ENCODE peak calls at places on chromosomes 11 and 22, in nine cellular contexts. E is left ventricle myocardium inferior, O is neural crest cell, Q is OCI-LY7, F is endothelial cell of umbilical vein, Z is fibroblast of lung, K is endothelial cell, S is GM12865, C is glutamatergic neuron. X is an unnamed sample.

GRCh38 chr11:12377106-12377823 is at the start of gene PARVA:
- DNase-seq in K (peak), E (peak), F (peak), Q (no peak), Z (peak), C (peak), O (peak), S (no peak), X (no peak)

GRCh38 chr22:48492371-48493320 is 1335.0 kb downstream of the BRD1 start:
- DNase-seq in K (peak), Z (peak), Q (peak), C (peak), S (peak), E (peak), O (peak), F (peak), X (peak)

GRCh38 chr22:44950806-44951509 is 58.8 kb downstream of the PHF21B start:
- DNase-seq in O (no peak), S (peak), F (no peak), E (no peak), Q (no peak), C (no peak), Z (no peak), K (no peak), X (no peak)

GRCh38 chr11:122159173-122159701 is 43.2 kb upstream of the BLID start:
- DNase-seq in E (peak), F (peak), C (peak), Q (no peak), K (no peak), S (no peak), O (no peak), Z (peak), X (no peak)

GRCh38 chr22:19124377-19124776 is 2.2 kb upstream of the DGCR2 start:
- DNase-seq in Q (no peak), C (no peak), F (no peak), K (no peak), S (no peak), Z (no peak), O (no peak), E (no peak), X (no peak)

GRCh38 chr11:95074806-95075563 is 8.3 kb downstream of the SRSF8 start:
- DNase-seq in Z (peak), S (no peak), E (peak), C (no peak), O (no peak), F (peak), K (no peak), Q (no peak), X (no peak)

GRCh38 chr22:19546680-19547079 is 22.5 kb upstream of the CLDN5 start:
- DNase-seq in F (no peak), C (no peak), E (no peak), Q (no peak), Z (no peak), S (no peak), K (no peak), O (no peak), X (no peak)

GRCh38 chr11:119790476-119790875 is 61.5 kb upstream of the NECTIN1 start:
- DNase-seq in O (no peak), Z (no peak), E (no peak), S (no peak), Q (no peak), F (no peak), K (no peak), C (peak), X (no peak)

GRCh38 chr22:17781319-17782031 is 7.2 kb upstream of the BID start:
- DNase-seq in Z (peak), C (no peak), S (peak), K (no peak), F (peak), E (no peak), O (no peak), Q (peak), X (peak)

GRCh38 chr22:24503137-24503850 is 8.2 kb downstream of the UPB1 start:
- DNase-seq in K (peak), C (peak), O (peak), Z (peak), E (peak), S (peak), Q (peak), F (peak), X (peak)

GRCh38 chr11:27174026-27174425 is 133.4 kb downstream of the BBOX1 start:
- DNase-seq in Q (no peak), K (no peak), C (no peak), E (no peak), Z (no peak), S (no peak), F (no peak), O (no peak), X (no peak)

GRCh38 chr11:118364956-118365615 is 5.7 kb downstream of the UBE4A start:
- DNase-seq in Z (no peak), F (no peak), S (no peak), E (no peak), O (no peak), C (no peak), Q (no peak), K (no peak), X (no peak)

GRCh38 chr22:23516304-23516703 is 63.8 kb downstream of the IGLL1 start:
- DNase-seq in Q (no peak), K (no peak), O (no peak), C (no peak), E (no peak), F (no peak), Z (no peak), S (no peak), X (no peak)

GRCh38 chr11:65107078-65107477 is 4.6 kb upstream of the TM7SF2 start:
- DNase-seq in Q (no peak), C (no peak), O (no peak), S (no peak), Z (no peak), E (no peak), F (no peak), K (no peak), X (no peak)

GRCh38 chr11:12404461-12404860 is 27.1 kb downstream of the PARVA start:
- DNase-seq in C (no peak), S (no peak), Z (no peak), F (no peak), O (no peak), Q (no peak), K (no peak), E (peak), X (no peak)

GRCh38 chr11:64745523-64746328 is 1.8 kb upstream of the RASGRP2 start:
- DNase-seq in C (peak), Q (peak), S (peak), E (peak), O (peak), F (peak), K (peak), Z (peak), X (peak)

GRCh38 chr11:20158597-20159257 is 1.5 kb downstream of the DBX1 start:
- DNase-seq in O (peak), S (peak), F (peak), Z (peak), K (peak), Q (no peak), C (peak), E (peak), X (peak)

GRCh38 chr22:47630741-47631534 is 868.5 kb downstream of the TBC1D22A start:
- DNase-seq in C (no peak), S (no peak), O (no peak), F (no peak), Z (no peak), E (no peak), K (no peak), Q (no peak), X (no peak)

GRCh38 chr11:104061851-104062521 is 25.5 kb downstream of the DDI1 start:
- DNase-seq in E (no peak), Z (peak), Q (no peak), F (no peak), C (no peak), S (no peak), O (no peak), K (no peak), X (no peak)

GRCh38 chr11:77557553-77557952 is 32.2 kb upstream of the AQP11 start:
- DNase-seq in Q (no peak), K (peak), O (no peak), Z (peak), C (peak), E (no peak), S (peak), F (peak), X (peak)

GRCh38 chr22:46569848-46570695 is 32.7 kb upstream of the CELSR1 start:
- DNase-seq in S (no peak), Q (no peak), C (no peak), E (peak), K (no peak), F (no peak), O (no peak), Z (no peak), X (no peak)

GRCh38 chr11:71391786-71392185 is 56.4 kb downstream of the DHCR7 start:
- DNase-seq in K (no peak), O (no peak), C (no peak), S (no peak), Q (no peak), E (no peak), Z (peak), F (no peak), X (no peak)

GRCh38 chr11:57647960-57648776 is 1.5 kb downstream of the YPEL4 start:
- DNase-seq in O (no peak), K (no peak), Z (no peak), F (no peak), C (peak), Q (no peak), S (no peak), E (no peak), X (no peak)

GRCh38 chr11:131600591-131600990 is 230.2 kb downstream of the NTM start:
- DNase-seq in S (no peak), E (no peak), Q (no peak), C (no peak), O (no peak), Z (peak), K (no peak), F (no peak), X (no peak)

GRCh38 chr22:28441720-28442263 is 237.8 kb downstream of the TTC28 start:
- DNase-seq in Q (no peak), K (no peak), E (no peak), C (no peak), Z (no peak), F (peak), S (no peak), O (no peak), X (peak)

GRCh38 chr11:122853971-122854446 is 15.7 kb downstream of the CRTAM start:
- DNase-seq in Z (peak), S (peak), E (no peak), F (peak), K (peak), Q (peak), C (no peak), O (peak), X (peak)

GRCh38 chr11:65439331-65440181 is 17.0 kb downstream of the NEAT1 start:
- DNase-seq in Q (no peak), K (no peak), C (no peak), F (peak), S (no peak), Z (peak), O (no peak), E (no peak), X (no peak)

GRCh38 chr11:63713776-63714175 is 32.5 kb downstream of the RTN3 start:
- DNase-seq in C (no peak), Z (no peak), E (no peak), Q (no peak), S (no peak), K (no peak), O (no peak), F (no peak), X (no peak)

GRCh38 chr22:35608088-35608487 is 9.0 kb downstream of the MB start:
- DNase-seq in F (no peak), S (no peak), E (no peak), Q (no peak), Z (no peak), O (no peak), K (no peak), C (no peak), X (no peak)

GRCh38 chr11:47980093-47980906 is at the start of gene PTPRJ:
- DNase-seq in K (peak), F (peak), Q (peak), Z (peak), O (peak), C (peak), S (peak), E (peak), X (peak)

GRCh38 chr11:74642912-74643311 is 50.5 kb downstream of the POLD3 start:
- DNase-seq in Q (no peak), K (no peak), O (no peak), S (no peak), Z (no peak), E (no peak), F (no peak), C (no peak), X (no peak)

GRCh38 chr22:32144875-32145274 is 14.2 kb downstream of the C22orf42 start:
- DNase-seq in S (no peak), C (no peak), Q (peak), O (no peak), F (no peak), E (no peak), K (no peak), Z (no peak), X (no peak)

GRCh38 chr11:82732734-82733443 is 775 bp downstream of the FAM181B start:
- DNase-seq in Q (no peak), K (peak), C (peak), E (no peak), F (peak), O (no peak), Z (no peak), S (no peak), X (peak)

GRCh38 chr11:131421066-131421855 is 50.8 kb downstream of the NTM start:
- DNase-seq in K (no peak), Z (no peak), Q (no peak), O (no peak), F (no peak), C (no peak), E (no peak), S (no peak), X (no peak)

GRCh38 chr11:122040476-122040875 is 75.5 kb downstream of the BLID start:
- DNase-seq in Q (no peak), E (no peak), F (no peak), C (no peak), Z (no peak), K (no peak), S (no peak), O (no peak), X (no peak)

GRCh38 chr11:612201-612960 is 3.4 kb downstream of the IRF7 start:
- DNase-seq in E (no peak), C (peak), K (no peak), F (no peak), Z (peak), S (peak), Q (peak), O (no peak), X (no peak)

GRCh38 chr11:14411818-14412217 is 52.8 kb upstream of the RRAS2 start:
- DNase-seq in C (no peak), F (no peak), E (peak), Z (peak), O (no peak), K (no peak), Q (no peak), S (no peak), X (no peak)

GRCh38 chr22:24827305-24827704 is 21.3 kb downstream of the SGSM1 start:
- DNase-seq in O (no peak), F (no peak), S (no peak), Z (no peak), E (no peak), C (no peak), K (no peak), Q (no peak), X (no peak)

GRCh38 chr22:20956258-20957117 is 10.6 kb upstream of the AIFM3 start:
- DNase-seq in S (no peak), F (no peak), K (no peak), C (no peak), Q (no peak), Z (peak), O (no peak), E (no peak), X (no peak)

DNA sequence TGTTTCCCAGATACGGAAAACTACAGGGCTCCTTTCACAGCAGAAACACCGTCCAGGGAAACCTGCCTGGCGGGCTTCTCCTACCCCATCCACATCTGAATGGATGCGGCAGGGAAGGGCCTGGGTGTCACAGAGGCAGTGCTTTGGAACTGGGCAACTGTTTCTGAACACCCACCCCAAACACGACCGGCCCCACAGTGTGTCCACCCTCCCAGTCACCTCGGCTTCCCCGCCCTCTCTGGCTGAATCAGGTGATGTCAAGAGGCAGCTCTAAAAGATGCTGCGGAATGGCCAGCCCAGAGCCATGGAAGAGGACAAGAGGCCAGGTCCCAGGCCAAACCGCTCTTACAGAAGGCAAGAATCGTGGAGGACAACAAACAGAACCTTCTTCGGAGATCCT is 22.0 kb downstream of the IFT27 start:
- DNase-seq in Z (no peak), O (no peak), S (no peak), Q (no peak), C (no peak), F (no peak), K (no peak), E (no peak), X (no peak)
- TF ChIP-seq CTCF in Z (no peak), O (no peak), S (no peak), Q (no peak), C (no peak), F (no peak), K (no peak), E (no peak), X (no peak)

DNA sequence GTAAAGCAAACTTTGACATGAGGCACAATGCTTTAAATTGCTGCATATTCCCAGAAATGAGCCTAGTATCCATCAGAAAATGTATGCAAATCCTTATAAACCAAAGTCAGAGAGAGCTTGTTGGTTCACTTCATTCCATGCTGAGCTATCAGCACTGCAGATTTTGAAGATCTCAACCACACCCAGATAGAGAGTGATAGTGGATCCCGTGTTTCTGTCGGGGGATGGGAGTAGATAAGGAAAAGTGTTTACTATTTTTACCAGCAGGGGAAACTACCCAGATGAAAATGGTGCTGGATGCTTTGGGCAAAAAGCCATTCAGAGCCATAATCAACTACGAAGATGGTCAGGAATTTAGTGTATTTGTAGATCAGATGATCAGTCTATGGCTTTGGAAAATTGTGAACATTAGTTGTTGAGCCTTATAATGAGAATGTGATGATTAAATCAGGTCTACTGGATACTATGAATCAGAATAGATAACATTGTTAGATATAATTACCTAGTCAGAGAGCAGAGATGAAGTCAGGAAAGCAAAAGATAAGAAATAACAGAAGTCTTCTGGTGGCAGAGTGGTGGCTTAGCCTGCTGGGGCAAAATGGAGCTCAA is 10.8 kb downstream of the OR51B6 start:
- DNase-seq in Q (no peak), K (no peak), S (no peak), F (no peak), O (no peak), E (no peak), C (no peak), Z (no peak), X (no peak)
- TF ChIP-seq CTCF in Q (no peak), K (no peak), S (no peak), F (no peak), O (no peak), E (no peak), C (no peak), Z (no peak), X (no peak)

GRCh38 chr22:40679964-40680818 is 907 bp downstream of the MCHR1 start:
- DNase-seq in E (no peak), C (no peak), S (no peak), O (no peak), K (peak), F (peak), Z (no peak), Q (no peak), X (no peak)
- TF ChIP-seq CTCF in E (no peak), C (no peak), S (no peak), O (no peak), K (no peak), F (no peak), Z (no peak), Q (no peak), X (no peak)

GRCh38 chr11:29432719-29433325 is 584.0 kb downstream of the KCNA4 start:
- DNase-seq in C (no peak), E (no peak), O (peak), Q (peak), K (no peak), Z (peak), S (peak), F (peak), X (peak)
- TF ChIP-seq CTCF in C (peak), E (peak), O (peak), Q (peak), K (peak), Z (peak), S (peak), F (peak), X (peak)

GRCh38 chr11:76424379-76424778 is 20.4 kb upstream of the EMSY start:
- DNase-seq in S (peak), C (no peak), Z (no peak), O (no peak), F (no peak), E (no peak), K (no peak), Q (no peak), X (peak)

GRCh38 chr11:76415073-76415472 is 29.7 kb upstream of the EMSY start:
- DNase-seq in Q (peak), S (no peak), Z (no peak), F (no peak), E (no peak), C (no peak), O (no peak), K (no peak), X (no peak)

GRCh38 chr11:76424891-76425290 is 19.9 kb upstream of the EMSY start:
- DNase-seq in Q (no peak), E (no peak), C (no peak), O (no peak), K (no peak), S (peak), Z (no peak), F (no peak), X (no peak)

GRCh38 chr11:76419896-76420295 is 24.9 kb upstream of the EMSY start:
- DNase-seq in S (peak), C (no peak), K (peak), E (no peak), Z (no peak), Q (peak), F (peak), O (no peak), X (peak)
- TF ChIP-seq CTCF in S (peak), C (peak), K (peak), E (peak), Z (peak), Q (peak), F (peak), O (peak), X (peak)

GRCh38 chr11:92738281-92738680 is 231.2 kb upstream of the MTNR1B start:
- DNase-seq in S (no peak), Z (peak), O (no peak), Q (no peak), C (no peak), F (no peak), K (no peak), E (no peak), X (no peak)

GRCh38 chr11:92740251-92740650 is 229.2 kb upstream of the MTNR1B start:
- DNase-seq in K (no peak), E (no peak), S (no peak), Q (no peak), C (no peak), O (no peak), F (no peak), Z (no peak), X (no peak)

GRCh38 chr11:92739020-92739419 is 230.4 kb upstream of the MTNR1B start:
- DNase-seq in Z (peak), C (no peak), F (no peak), O (no peak), Q (no peak), K (no peak), S (no peak), E (no peak), X (no peak)

DNA sequence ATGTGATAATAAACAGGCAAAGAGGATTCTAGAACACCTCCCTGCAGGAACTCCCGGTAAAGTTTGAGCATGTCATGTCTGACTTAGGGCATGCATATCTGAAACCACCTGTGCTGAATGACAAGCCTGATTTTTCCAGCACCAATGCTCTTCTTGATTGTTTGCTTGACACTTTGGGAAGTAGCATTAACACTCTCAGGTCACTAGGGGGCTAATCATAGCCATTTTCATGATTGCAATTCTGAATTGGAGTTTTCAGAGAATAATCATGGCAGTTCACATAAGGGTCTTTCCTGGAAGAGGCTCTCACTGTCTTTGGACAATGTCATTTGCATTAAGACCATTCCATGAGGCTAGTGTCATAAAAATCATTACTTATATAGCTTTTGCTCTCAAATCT is 234.4 kb upstream of the MTNR1B start:
- DNase-seq in E (no peak), Q (no peak), S (no peak), K (no peak), F (no peak), O (no peak), C (no peak), Z (no peak), X (no peak)
- TF ChIP-seq CTCF in E (peak), Q (peak), S (peak), K (peak), F (no peak), O (peak), C (peak), Z (peak), X (no peak)

GRCh38 chr11:34065505-34066203 is 14.1 kb downstream of the CAPRIN1 start:
- DNase-seq in C (no peak), S (no peak), E (no peak), Z (peak), Q (no peak), F (peak), K (peak), O (no peak), X (no peak)
- TF ChIP-seq CTCF in C (peak), S (no peak), E (peak), Z (peak), Q (no peak), F (no peak), K (peak), O (peak), X (no peak)